ENCODE peak calls at places on chromosomes 3 and 15, in seven cellular contexts. K is endothelial cell of umbilical vein, M is RWPE2, X is lower leg skin, S is mammary epithelial cell, I is fibroblast of villous mesenchyme, G is Peyer's patch. U is an unnamed sample.
A peak's percentile ranks its signal among the peaks of the same experiment; 100 is the strongest.

GRCh38 chr3:153621988-153622387 is 460.0 kb downstream of the RAP2B start:
- DNase-seq in K (peak; percentile 32), M (no peak), X (no peak), S (peak; percentile 17), I (no peak), G (no peak), U (no peak)

GRCh38 chr3:185371683-185372082 is 8.7 kb downstream of the MAP3K13 start:
- DNase-seq in K (no peak), M (no peak), X (no peak), S (no peak), I (no peak), G (no peak), U (no peak)

GRCh38 chr3:194396897-194397756 is 1.9 kb downstream of the GP5 start:
- DNase-seq in K (peak; percentile 21), M (no peak), X (no peak), S (no peak), I (no peak), G (peak; percentile 38), U (no peak)

GRCh38 chr15:34754674-34755418 is at the start of gene GJD2:
- DNase-seq in K (no peak), M (no peak), X (no peak), S (no peak), I (no peak), G (no peak), U (no peak)

GRCh38 chr3:110576962-110577361 is 494.7 kb upstream of the NECTIN3 start:
- DNase-seq in K (peak; percentile 65), M (peak; percentile 39), X (peak; percentile 15), S (peak; percentile 77), I (peak; percentile 85), G (no peak), U (peak; percentile 96)

GRCh38 chr3:32334675-32335074 is 57.0 kb upstream of the CMTM7 start:
- DNase-seq in K (no peak), M (no peak), X (no peak), S (no peak), I (peak; percentile 10), G (peak; percentile 63), U (no peak)

GRCh38 chr3:170560717-170561382 is 25.0 kb downstream of the SLC7A14 start:
- DNase-seq in K (no peak), M (no peak), X (no peak), S (no peak), I (no peak), G (no peak), U (no peak)

GRCh38 chr3:30078736-30079135 is 527.7 kb upstream of the TGFBR2 start:
- DNase-seq in K (no peak), M (no peak), X (no peak), S (peak; percentile 73), I (no peak), G (peak; percentile 47), U (no peak)

GRCh38 chr15:55638764-55639163 is 50.6 kb upstream of the PYGO1 start:
- DNase-seq in K (no peak), M (no peak), X (no peak), S (no peak), I (no peak), G (no peak), U (no peak)

GRCh38 chr15:40106203-40107161 is 2.2 kb downstream of the BMF start:
- DNase-seq in K (no peak), M (peak; percentile 86), X (peak; percentile 85), S (peak; percentile 51), I (peak; percentile 90), G (peak; percentile 90), U (no peak)

GRCh38 chr3:1578105-1578833 is 485.4 kb downstream of the CNTN6 start:
- DNase-seq in K (no peak), M (no peak), X (no peak), S (no peak), I (peak; percentile 1), G (no peak), U (no peak)

GRCh38 chr3:83928391-83928790 is 1030.4 kb upstream of the CADM2 start:
- DNase-seq in K (no peak), M (no peak), X (no peak), S (no peak), I (no peak), G (no peak), U (no peak)

GRCh38 chr3:177606891-177607290 is 409.6 kb upstream of the TBL1XR1 start:
- DNase-seq in K (no peak), M (no peak), X (no peak), S (peak; percentile 52), I (peak; percentile 70), G (no peak), U (no peak)

GRCh38 chr15:68556139-68556990 is 22.4 kb upstream of the CORO2B start:
- DNase-seq in K (no peak), M (peak; percentile 59), X (no peak), S (no peak), I (no peak), G (no peak), U (no peak)

GRCh38 chr3:88149146-88149515 is 628 bp upstream of the C3orf38 start:
- DNase-seq in K (no peak), M (peak; percentile 38), X (peak; percentile 44), S (peak; percentile 51), I (no peak), G (no peak), U (no peak)

GRCh38 chr3:66115858-66116654 is 77.3 kb upstream of the MAGI1 start:
- DNase-seq in K (peak; percentile 94), M (peak; percentile 71), X (peak; percentile 69), S (peak; percentile 88), I (peak; percentile 87), G (no peak), U (peak; percentile 95)

GRCh38 chr3:19595884-19596283 is 338.1 kb downstream of the EFHB start:
- DNase-seq in K (no peak), M (no peak), X (no peak), S (no peak), I (no peak), G (no peak), U (no peak)

GRCh38 chr3:30145281-30145680 is 461.1 kb upstream of the TGFBR2 start:
- DNase-seq in K (no peak), M (no peak), X (no peak), S (peak; percentile 29), I (no peak), G (no peak), U (no peak)

GRCh38 chr3:79767194-79767952 is 425 bp downstream of the ROBO1 start:
- DNase-seq in K (peak; percentile 68), M (no peak), X (no peak), S (no peak), I (no peak), G (no peak), U (no peak)
- H3K4me3 ChIP-seq in K (peak overlapping the region; percentile 80), M (no peak overlapping the region), X (no peak overlapping the region), S (no peak overlapping the region), I (no peak overlapping the region), G (peak overlapping the region; percentile 7), U (peak overlapping the region; percentile 11)

GRCh38 chr3:64533565-64534317 is 154.1 kb downstream of the ADAMTS9 start:
- DNase-seq in K (peak; percentile 86), M (peak; percentile 77), X (peak; percentile 85), S (peak; percentile 66), I (peak; percentile 93), G (peak; percentile 81), U (peak; percentile 32)
- H3K4me3 ChIP-seq in K (no peak overlapping the region), M (no peak overlapping the region), X (no peak overlapping the region), S (no peak overlapping the region), I (no peak overlapping the region), G (no peak overlapping the region), U (no peak overlapping the region)

GRCh38 chr3:55692295-55692957 is 205.3 kb upstream of the WNT5A start:
- DNase-seq in K (no peak), M (no peak), X (no peak), S (peak; percentile 15), I (no peak), G (no peak), U (no peak)

GRCh38 chr3:55690161-55690560 is 203.1 kb upstream of the WNT5A start:
- DNase-seq in K (no peak), M (no peak), X (no peak), S (no peak), I (no peak), G (no peak), U (no peak)

GRCh38 chr3:55688154-55688553 is 201.0 kb upstream of the WNT5A start:
- DNase-seq in K (no peak), M (no peak), X (no peak), S (no peak), I (no peak), G (no peak), U (no peak)

GRCh38 chr3:55692958-55693558 is 206.0 kb upstream of the WNT5A start:
- DNase-seq in K (no peak), M (no peak), X (no peak), S (no peak), I (no peak), G (no peak), U (no peak)

GRCh38 chr3:55690746-55691540 is 203.8 kb upstream of the WNT5A start:
- DNase-seq in K (no peak), M (no peak), X (no peak), S (no peak), I (no peak), G (no peak), U (no peak)
- H3K4me3 ChIP-seq in K (no peak overlapping the region), M (no peak overlapping the region), X (no peak overlapping the region), S (no peak overlapping the region), I (no peak overlapping the region), G (no peak overlapping the region), U (no peak overlapping the region)

DNA sequence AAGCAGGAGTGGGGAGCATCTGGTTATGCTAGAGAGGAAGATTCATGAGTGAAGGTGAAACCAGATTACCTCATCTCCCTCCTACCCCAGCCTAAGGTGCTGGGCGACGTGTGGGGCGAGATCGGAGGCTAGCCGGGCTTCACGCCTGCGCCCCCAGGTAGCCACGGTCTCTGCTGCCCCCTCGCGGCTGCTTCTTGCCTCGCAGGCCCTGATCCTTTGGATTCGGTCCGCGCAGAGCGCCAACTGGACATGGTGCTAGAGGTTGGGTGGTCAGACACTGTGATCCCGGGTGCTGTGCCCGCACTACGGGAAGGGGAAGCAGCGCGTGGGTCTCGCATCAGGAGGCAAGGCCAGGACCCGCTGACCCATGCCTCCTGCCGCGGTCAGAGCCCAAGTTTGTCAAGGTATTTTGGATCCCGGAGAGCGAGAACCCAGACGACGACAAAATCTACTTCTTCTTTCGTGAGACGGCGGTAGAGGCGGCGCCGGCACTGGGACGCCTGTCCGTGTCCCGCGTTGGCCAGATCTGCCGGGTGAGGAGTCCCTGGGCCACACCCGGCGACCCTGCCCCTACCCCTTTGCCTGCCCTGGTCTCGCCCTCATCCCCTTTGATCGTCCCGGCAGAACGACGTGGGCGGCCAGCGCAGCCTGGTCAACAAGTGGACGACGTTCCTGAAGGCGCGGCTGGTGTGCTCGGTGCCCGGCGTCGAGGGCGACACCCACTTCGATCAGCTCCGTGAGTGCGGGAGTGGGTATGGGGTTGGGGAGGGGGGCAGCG is 4.2 kb downstream of the SEMA3B start:
- DNase-seq in K (peak; percentile 84), M (no peak), X (peak; percentile 79), S (peak; percentile 74), I (peak; percentile 67), G (peak; percentile 94), U (no peak)
- H3K4me3 ChIP-seq in K (peak overlapping the region; percentile 13), M (no peak overlapping the region), X (no peak overlapping the region), S (peak overlapping the region; percentile 3), I (peak overlapping the region; percentile 36), G (peak overlapping the region; percentile 34), U (peak overlapping the region; percentile 32)

GRCh38 chr3:39181408-39182335 is 10.7 kb downstream of the XIRP1 start:
- DNase-seq in K (no peak), M (no peak), X (no peak), S (no peak), I (no peak), G (peak; percentile 44), U (no peak)
- H3K4me3 ChIP-seq in K (no peak overlapping the region), M (no peak overlapping the region), X (no peak overlapping the region), S (no peak overlapping the region), I (no peak overlapping the region), G (no peak overlapping the region), U (no peak overlapping the region)